ENCODE peak calls at places on chromosome 12, in seven cellular contexts. One of them, this sample, is unnamed. For H3K9me3, the result is how much of the 10 kb centered on the place peaks cover.

GRCh38 chr12:44148936-44149335 is 313.1 kb downstream of the TMEM117 start:
- DNase-seq in tibial artery: no peak
- DNase-seq in adipocyte: no peak
- DNase-seq in CD8-positive, alpha-beta memory T cell: no peak
- DNase-seq in mucosa of descending colon: no peak
- DNase-seq in tibial nerve: no peak
- DNase-seq in uterus: no peak
- DNase-seq in this sample: no peak

GRCh38 chr12:112350593-112351592 is 31.3 kb downstream of the HECTD4 start:
- DNase-seq in tibial artery: no peak
- DNase-seq in uterus: no peak
- DNase-seq in CD8-positive, alpha-beta memory T cell: no peak
- DNase-seq in mucosa of descending colon: no peak
- DNase-seq in tibial nerve: no peak
- DNase-seq in adipocyte: peak
- DNase-seq in this sample: no peak

GRCh38 chr12:41055875-41056577 is 132.1 kb upstream of the PDZRN4 start:
- DNase-seq in mucosa of descending colon: no peak
- DNase-seq in CD8-positive, alpha-beta memory T cell: no peak
- DNase-seq in tibial nerve: no peak
- DNase-seq in tibial artery: no peak
- DNase-seq in adipocyte: peak
- DNase-seq in uterus: no peak
- DNase-seq in this sample: no peak

GRCh38 chr12:102298022-102298421 is 100.4 kb upstream of the PMCH start:
- DNase-seq in tibial nerve: no peak
- DNase-seq in mucosa of descending colon: no peak
- DNase-seq in CD8-positive, alpha-beta memory T cell: no peak
- DNase-seq in adipocyte: peak
- DNase-seq in tibial artery: no peak
- DNase-seq in uterus: no peak
- DNase-seq in this sample: no peak

GRCh38 chr12:57744777-57745484 is at the start of gene TSPAN31:
- DNase-seq in tibial nerve: peak
- DNase-seq in uterus: peak
- DNase-seq in tibial artery: peak
- DNase-seq in mucosa of descending colon: peak
- DNase-seq in adipocyte: peak
- DNase-seq in CD8-positive, alpha-beta memory T cell: peak
- DNase-seq in this sample: peak

GRCh38 chr12:95516757-95517156 is 34.5 kb downstream of the USP44 start:
- DNase-seq in tibial nerve: no peak
- DNase-seq in mucosa of descending colon: no peak
- DNase-seq in uterus: no peak
- DNase-seq in adipocyte: no peak
- DNase-seq in tibial artery: no peak
- DNase-seq in CD8-positive, alpha-beta memory T cell: no peak
- DNase-seq in this sample: no peak

GRCh38 chr12:82130763-82131162 is 227.4 kb downstream of the CCDC59 start:
- DNase-seq in tibial nerve: no peak
- DNase-seq in uterus: no peak
- DNase-seq in CD8-positive, alpha-beta memory T cell: no peak
- DNase-seq in tibial artery: no peak
- DNase-seq in mucosa of descending colon: no peak
- DNase-seq in adipocyte: peak
- DNase-seq in this sample: no peak

GRCh38 chr12:84148335-84148734 is 764.3 kb downstream of the SLC6A15 start:
- DNase-seq in tibial nerve: no peak
- DNase-seq in CD8-positive, alpha-beta memory T cell: no peak
- DNase-seq in tibial artery: no peak
- DNase-seq in adipocyte: no peak
- DNase-seq in uterus: no peak
- DNase-seq in mucosa of descending colon: no peak
- DNase-seq in this sample: no peak

GRCh38 chr12:124680863-124681778 is 113.7 kb upstream of the NCOR2 start:
- DNase-seq in adipocyte: peak
- DNase-seq in tibial artery: peak
- DNase-seq in uterus: peak
- DNase-seq in tibial nerve: peak
- DNase-seq in CD8-positive, alpha-beta memory T cell: no peak
- DNase-seq in mucosa of descending colon: no peak
- DNase-seq in this sample: no peak

GRCh38 chr12:117850048-117850447 is 118.7 kb downstream of the KSR2 start:
- DNase-seq in adipocyte: peak
- DNase-seq in tibial nerve: no peak
- DNase-seq in uterus: no peak
- DNase-seq in mucosa of descending colon: peak
- DNase-seq in CD8-positive, alpha-beta memory T cell: no peak
- DNase-seq in tibial artery: no peak
- DNase-seq in this sample: peak

GRCh38 chr12:66552753-66553152 is 126.1 kb downstream of the GRIP1 start:
- DNase-seq in mucosa of descending colon: no peak
- DNase-seq in CD8-positive, alpha-beta memory T cell: no peak
- DNase-seq in adipocyte: peak
- DNase-seq in uterus: no peak
- DNase-seq in tibial artery: no peak
- DNase-seq in tibial nerve: no peak
- DNase-seq in this sample: no peak

GRCh38 chr12:1533602-1534304 is 60.6 kb downstream of the FBXL14 start:
- DNase-seq in mucosa of descending colon: no peak
- DNase-seq in tibial artery: no peak
- DNase-seq in adipocyte: peak
- DNase-seq in CD8-positive, alpha-beta memory T cell: peak
- DNase-seq in tibial nerve: no peak
- DNase-seq in uterus: no peak
- DNase-seq in this sample: peak

GRCh38 chr12:131408484-131408883 is 302.4 kb upstream of the SFSWAP start:
- DNase-seq in tibial artery: no peak
- DNase-seq in adipocyte: no peak
- DNase-seq in tibial nerve: no peak
- DNase-seq in uterus: no peak
- DNase-seq in CD8-positive, alpha-beta memory T cell: no peak
- DNase-seq in mucosa of descending colon: no peak
- DNase-seq in this sample: no peak

GRCh38 chr12:34289431-34290190 is 267.3 kb downstream of the ALG10 start:
- DNase-seq in tibial artery: no peak
- DNase-seq in tibial nerve: peak
- DNase-seq in mucosa of descending colon: no peak
- DNase-seq in uterus: no peak
- DNase-seq in CD8-positive, alpha-beta memory T cell: no peak
- DNase-seq in adipocyte: no peak
- DNase-seq in this sample: no peak

GRCh38 chr12:24373004-24373403 is 423.5 kb upstream of the SOX5 start:
- DNase-seq in CD8-positive, alpha-beta memory T cell: no peak
- DNase-seq in mucosa of descending colon: no peak
- DNase-seq in adipocyte: no peak
- DNase-seq in uterus: no peak
- DNase-seq in tibial artery: no peak
- DNase-seq in tibial nerve: no peak
- DNase-seq in this sample: no peak

GRCh38 chr12:132475304-132476037 is 14.5 kb upstream of the FBRSL1 start:
- DNase-seq in tibial artery: no peak
- DNase-seq in uterus: no peak
- DNase-seq in mucosa of descending colon: peak
- DNase-seq in CD8-positive, alpha-beta memory T cell: peak
- DNase-seq in tibial nerve: no peak
- DNase-seq in adipocyte: no peak
- DNase-seq in this sample: peak

GRCh38 chr12:46865311-46865710 is 39.5 kb upstream of the SLC38A4 start:
- DNase-seq in adipocyte: no peak
- DNase-seq in uterus: no peak
- DNase-seq in mucosa of descending colon: no peak
- DNase-seq in CD8-positive, alpha-beta memory T cell: no peak
- DNase-seq in tibial artery: no peak
- DNase-seq in tibial nerve: no peak
- DNase-seq in this sample: no peak
- H3K9me3 ChIP-seq in adipocyte: under half
- H3K9me3 ChIP-seq in uterus: under half
- H3K9me3 ChIP-seq in mucosa of descending colon: under half
- H3K9me3 ChIP-seq in CD8-positive, alpha-beta memory T cell: under half
- H3K9me3 ChIP-seq in tibial artery: under half
- H3K9me3 ChIP-seq in tibial nerve: under half
- H3K9me3 ChIP-seq in this sample: under half

GRCh38 chr12:48004941-48005749 is 869 bp upstream of the COL2A1 start:
- DNase-seq in mucosa of descending colon: no peak
- DNase-seq in tibial artery: no peak
- DNase-seq in CD8-positive, alpha-beta memory T cell: no peak
- DNase-seq in adipocyte: no peak
- DNase-seq in uterus: no peak
- DNase-seq in tibial nerve: no peak
- DNase-seq in this sample: no peak

GRCh38 chr12:48002773-48003218 is 1.5 kb downstream of the COL2A1 start:
- DNase-seq in mucosa of descending colon: peak
- DNase-seq in uterus: no peak
- DNase-seq in tibial artery: no peak
- DNase-seq in tibial nerve: no peak
- DNase-seq in CD8-positive, alpha-beta memory T cell: no peak
- DNase-seq in adipocyte: peak
- DNase-seq in this sample: no peak

GRCh38 chr12:48005750-48006021 is 1.4 kb upstream of the COL2A1 start:
- DNase-seq in adipocyte: no peak
- DNase-seq in uterus: no peak
- DNase-seq in tibial artery: no peak
- DNase-seq in mucosa of descending colon: no peak
- DNase-seq in CD8-positive, alpha-beta memory T cell: no peak
- DNase-seq in tibial nerve: no peak
- DNase-seq in this sample: no peak

GRCh38 chr12:48003226-48004038 is 844 bp downstream of the COL2A1 start:
- DNase-seq in adipocyte: no peak
- DNase-seq in tibial artery: no peak
- DNase-seq in uterus: no peak
- DNase-seq in mucosa of descending colon: no peak
- DNase-seq in tibial nerve: no peak
- DNase-seq in CD8-positive, alpha-beta memory T cell: no peak
- DNase-seq in this sample: no peak

GRCh38 chr12:48004039-48004940 is at the start of gene COL2A1:
- DNase-seq in adipocyte: peak
- DNase-seq in tibial nerve: no peak
- DNase-seq in CD8-positive, alpha-beta memory T cell: no peak
- DNase-seq in mucosa of descending colon: no peak
- DNase-seq in tibial artery: no peak
- DNase-seq in uterus: no peak
- DNase-seq in this sample: peak
- H3K4me3 ChIP-seq in adipocyte: peak
- H3K4me3 ChIP-seq in tibial nerve: peak
- H3K4me3 ChIP-seq in CD8-positive, alpha-beta memory T cell: peak
- H3K4me3 ChIP-seq in mucosa of descending colon: no peak
- H3K4me3 ChIP-seq in tibial artery: peak
- H3K4me3 ChIP-seq in uterus: no peak
- H3K4me3 ChIP-seq in this sample: peak

GRCh38 chr12:90209029-90209428 is 500.4 kb upstream of the ATP2B1 start:
- DNase-seq in CD8-positive, alpha-beta memory T cell: no peak
- DNase-seq in mucosa of descending colon: no peak
- DNase-seq in tibial artery: no peak
- DNase-seq in adipocyte: no peak
- DNase-seq in uterus: no peak
- DNase-seq in tibial nerve: no peak
- DNase-seq in this sample: no peak

GRCh38 chr12:90211017-90211416 is 502.4 kb upstream of the ATP2B1 start:
- DNase-seq in mucosa of descending colon: no peak
- DNase-seq in tibial nerve: no peak
- DNase-seq in adipocyte: peak
- DNase-seq in CD8-positive, alpha-beta memory T cell: no peak
- DNase-seq in tibial artery: no peak
- DNase-seq in uterus: no peak
- DNase-seq in this sample: no peak

GRCh38 chr12:90203556-90203955 is 494.9 kb upstream of the ATP2B1 start:
- DNase-seq in adipocyte: no peak
- DNase-seq in tibial nerve: no peak
- DNase-seq in uterus: no peak
- DNase-seq in tibial artery: no peak
- DNase-seq in CD8-positive, alpha-beta memory T cell: no peak
- DNase-seq in mucosa of descending colon: no peak
- DNase-seq in this sample: no peak

GRCh38 chr12:90205165-90205564 is 496.5 kb upstream of the ATP2B1 start:
- DNase-seq in adipocyte: no peak
- DNase-seq in CD8-positive, alpha-beta memory T cell: no peak
- DNase-seq in uterus: no peak
- DNase-seq in tibial nerve: no peak
- DNase-seq in tibial artery: no peak
- DNase-seq in mucosa of descending colon: no peak
- DNase-seq in this sample: no peak

DNA sequence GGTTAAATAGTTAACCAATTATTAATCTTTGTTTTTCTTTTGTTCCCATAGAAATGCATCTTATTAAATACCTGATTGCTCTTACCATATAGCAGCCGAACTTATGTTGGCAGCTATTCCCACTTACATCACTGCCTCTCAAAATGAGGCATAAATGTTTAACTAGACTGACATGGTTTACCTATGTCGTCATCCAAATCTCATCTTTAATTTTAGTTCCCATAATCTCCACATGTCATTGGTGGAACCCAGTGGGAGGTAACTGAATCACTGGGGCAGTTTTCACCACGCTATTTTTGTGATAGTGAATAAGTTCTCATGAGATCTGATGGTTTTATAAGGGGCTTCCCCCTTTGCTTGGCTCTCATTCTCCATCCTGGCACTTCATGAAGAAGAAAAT is 499.2 kb upstream of the ATP2B1 start:
- DNase-seq in tibial nerve: no peak
- DNase-seq in tibial artery: no peak
- DNase-seq in uterus: no peak
- DNase-seq in adipocyte: no peak
- DNase-seq in CD8-positive, alpha-beta memory T cell: no peak
- DNase-seq in mucosa of descending colon: no peak
- DNase-seq in this sample: no peak
- H3K9me3 ChIP-seq in tibial nerve: under half
- H3K9me3 ChIP-seq in tibial artery: under half
- H3K9me3 ChIP-seq in uterus: under half
- H3K9me3 ChIP-seq in adipocyte: under half
- H3K9me3 ChIP-seq in CD8-positive, alpha-beta memory T cell: under half
- H3K9me3 ChIP-seq in mucosa of descending colon: under half
- H3K9me3 ChIP-seq in this sample: under half

GRCh38 chr12:107441906-107442305 is 243.7 kb upstream of the PWP1 start:
- DNase-seq in tibial artery: no peak
- DNase-seq in uterus: no peak
- DNase-seq in adipocyte: no peak
- DNase-seq in mucosa of descending colon: no peak
- DNase-seq in CD8-positive, alpha-beta memory T cell: no peak
- DNase-seq in tibial nerve: no peak
- DNase-seq in this sample: no peak
- H3K4me3 ChIP-seq in tibial artery: peak
- H3K4me3 ChIP-seq in uterus: no peak
- H3K4me3 ChIP-seq in adipocyte: peak
- H3K4me3 ChIP-seq in mucosa of descending colon: no peak
- H3K4me3 ChIP-seq in CD8-positive, alpha-beta memory T cell: no peak
- H3K4me3 ChIP-seq in tibial nerve: peak
- H3K4me3 ChIP-seq in this sample: peak

GRCh38 chr12:50120521-50120920 is 8.5 kb downstream of the COX14 start:
- DNase-seq in adipocyte: no peak
- DNase-seq in tibial artery: no peak
- DNase-seq in mucosa of descending colon: no peak
- DNase-seq in uterus: peak
- DNase-seq in CD8-positive, alpha-beta memory T cell: no peak
- DNase-seq in tibial nerve: no peak
- DNase-seq in this sample: no peak
- H3K9me3 ChIP-seq in adipocyte: under half
- H3K9me3 ChIP-seq in tibial artery: under half
- H3K9me3 ChIP-seq in mucosa of descending colon: under half
- H3K9me3 ChIP-seq in uterus: under half
- H3K9me3 ChIP-seq in CD8-positive, alpha-beta memory T cell: under half
- H3K9me3 ChIP-seq in tibial nerve: under half
- H3K9me3 ChIP-seq in this sample: under half